ENCODE peak calls at places on chromosomes 7 and 10, in five cellular contexts. O, G, I, Q and Y are unnamed samples.

GRCh38 chr10:116785282-116785681 is 42.9 kb upstream of the HSPA12A start:
- DNase-seq in O (no peak), Q (no peak), I (no peak), G (no peak), Y (no peak)

GRCh38 chr10:58625070-58625469 is 112.4 kb downstream of the BICC1 start:
- DNase-seq in O (no peak), G (no peak), I (no peak), Q (peak), Y (peak)

GRCh38 chr7:95264225-95264927 is 60.0 kb downstream of the PON1 start:
- DNase-seq in I (no peak), G (peak), O (no peak), Q (no peak), Y (no peak)

GRCh38 chr7:188174-188573 is 4.2 kb upstream of the FAM20C start:
- DNase-seq in G (no peak), Q (no peak), O (no peak), I (no peak), Y (no peak)

GRCh38 chr7:77831953-77832352 is 33.4 kb downstream of the PHTF2 start:
- DNase-seq in O (no peak), G (no peak), I (no peak), Q (no peak), Y (no peak)

GRCh38 chr10:124035306-124035927 is 58.0 kb downstream of the CHST15 start:
- DNase-seq in O (no peak), G (no peak), I (no peak), Q (no peak), Y (no peak)

GRCh38 chr7:66140924-66141323 is 26.3 kb downstream of the CRCP start:
- DNase-seq in O (no peak), Q (peak), G (no peak), I (peak), Y (no peak)

GRCh38 chr7:105990726-105991465 is 27.8 kb downstream of the CDHR3 start:
- DNase-seq in I (peak), Q (no peak), O (no peak), G (no peak), Y (no peak)

GRCh38 chr7:84218681-84219080 is 24.1 kb upstream of the SEMA3A start:
- DNase-seq in G (no peak), O (no peak), I (no peak), Q (peak), Y (no peak)

GRCh38 chr7:102098986-102099385 is 187.7 kb upstream of the SH2B2 start:
- DNase-seq in O (no peak), I (no peak), G (no peak), Q (no peak), Y (no peak)

GRCh38 chr10:110610308-110610774 is 33.8 kb upstream of the RBM20 start:
- DNase-seq in O (no peak), Q (peak), G (peak), I (peak), Y (peak)

GRCh38 chr10:73590881-73591577 is at the start of gene USP54:
- DNase-seq in Q (peak), O (no peak), I (peak), G (no peak), Y (no peak)

GRCh38 chr7:100674441-100675407 is 1.2 kb downstream of the GNB2 start:
- DNase-seq in G (no peak), O (no peak), Q (peak), I (peak), Y (no peak)

GRCh38 chr10:101536800-101537199 is 51.3 kb downstream of the POLL start:
- DNase-seq in O (no peak), I (no peak), G (peak), Q (peak), Y (no peak)

GRCh38 chr10:71442859-71443570 is 46.3 kb downstream of the CDH23 start:
- DNase-seq in G (no peak), O (no peak), Q (no peak), I (no peak), Y (no peak)

GRCh38 chr7:94183289-94183749 is 179.2 kb upstream of the BET1 start:
- DNase-seq in Q (peak), G (peak), O (no peak), I (peak), Y (peak)

GRCh38 chr10:95508730-95509129 is 52.4 kb downstream of the SORBS1 start:
- DNase-seq in I (peak), Q (no peak), G (no peak), O (no peak), Y (no peak)

GRCh38 chr10:49023752-49024151 is 84.1 kb upstream of the LRRC18 start:
- DNase-seq in G (no peak), I (no peak), O (no peak), Q (no peak), Y (peak)

GRCh38 chr7:90624128-90624980 is 28.2 kb downstream of the CDK14 start:
- DNase-seq in G (no peak), Q (peak), I (no peak), O (no peak), Y (no peak)

GRCh38 chr10:17649836-17650235 is 5.9 kb downstream of the STAM start:
- DNase-seq in O (no peak), I (no peak), G (no peak), Q (peak), Y (no peak)

GRCh38 chr7:116211913-116212596 is 1.7 kb downstream of the TES start:
- DNase-seq in G (no peak), Q (no peak), O (no peak), I (no peak), Y (no peak)

GRCh38 chr7:136728945-136729344 is 139.5 kb upstream of the CHRM2 start:
- DNase-seq in O (no peak), Q (no peak), I (no peak), G (no peak), Y (no peak)

GRCh38 chr10:19097151-19097550 is 48.5 kb downstream of the MALRD1 start:
- DNase-seq in I (no peak), G (no peak), O (no peak), Q (no peak), Y (no peak)

GRCh38 chr10:132631348-132631735 is 93.8 kb downstream of the INPP5A start:
- DNase-seq in Q (no peak), I (peak), G (no peak), O (no peak), Y (no peak)

GRCh38 chr7:77455334-77455733 is 39.2 kb upstream of the GSAP start:
- DNase-seq in G (peak), I (peak), Q (peak), O (no peak), Y (peak)

GRCh38 chr10:6119423-6119822 is 30.6 kb downstream of the RBM17 start:
- DNase-seq in I (no peak), G (no peak), O (no peak), Q (no peak), Y (no peak)

GRCh38 chr10:1149793-1150637 is 93.8 kb downstream of the WDR37 start:
- DNase-seq in Q (no peak), G (no peak), O (no peak), I (peak), Y (no peak)

GRCh38 chr10:4663162-4663992 is 162.6 kb upstream of the AKR1E2 start:
- DNase-seq in G (peak), O (no peak), I (peak), Q (peak), Y (peak)

GRCh38 chr10:34674169-34674568 is 140.9 kb downstream of the PARD3 start:
- DNase-seq in I (no peak), Q (no peak), G (no peak), O (no peak), Y (no peak)

GRCh38 chr10:100341953-100342626 is 4.9 kb upstream of the SCD start:
- DNase-seq in Q (peak), I (peak), O (no peak), G (peak), Y (no peak)

GRCh38 chr7:95794917-95795515 is 22.7 kb downstream of the DYNC1I1 start:
- DNase-seq in Q (no peak), G (no peak), I (no peak), O (no peak), Y (no peak)

GRCh38 chr7:121012170-121012874 is 23.8 kb downstream of the CPED1 start:
- DNase-seq in G (no peak), I (no peak), Q (no peak), O (no peak), Y (no peak)

GRCh38 chr7:115441033-115441432 is 519.1 kb downstream of the MDFIC start:
- DNase-seq in O (no peak), G (no peak), I (no peak), Q (no peak), Y (no peak)

GRCh38 chr7:139095194-139095659 is 14.3 kb downstream of the ZC3HAV1 start:
- DNase-seq in G (no peak), Q (no peak), I (no peak), O (peak), Y (no peak)

GRCh38 chr7:26417911-26418413 is 126.3 kb downstream of the SNX10 start:
- DNase-seq in O (no peak), Q (no peak), G (no peak), I (no peak), Y (no peak)

GRCh38 chr10:63267414-63268138 is 134.4 kb downstream of the NRBF2 start:
- DNase-seq in Q (peak), G (peak), O (no peak), I (peak), Y (peak)

GRCh38 chr7:156155988-156156733 is 343.9 kb upstream of the SHH start:
- DNase-seq in O (no peak), G (no peak), I (no peak), Q (no peak), Y (no peak)

GRCh38 chr7:148394582-148394981 is 196.0 kb upstream of the C7orf33 start:
- DNase-seq in Q (no peak), O (no peak), G (no peak), I (no peak), Y (no peak)

GRCh38 chr7:72325561-72325960 is 86.6 kb downstream of the CALN1 start:
- DNase-seq in G (no peak), O (no peak), Q (no peak), I (no peak), Y (no peak)

GRCh38 chr7:70736715-70737460 is 395.1 kb upstream of the GALNT17 start:
- DNase-seq in G (peak), I (no peak), Q (peak), O (no peak), Y (peak)
- H3K4me3 ChIP-seq in G (peak), I (peak), Q (peak), O (no peak), Y (peak)

GRCh38 chr7:151485006-151485732 is 34.5 kb downstream of the RHEB start:
- DNase-seq in Q (peak), O (no peak), G (no peak), I (no peak), Y (peak)
- H3K27ac ChIP-seq in Q (no peak), O (peak), G (no peak), I (peak), Y (peak)

DNA sequence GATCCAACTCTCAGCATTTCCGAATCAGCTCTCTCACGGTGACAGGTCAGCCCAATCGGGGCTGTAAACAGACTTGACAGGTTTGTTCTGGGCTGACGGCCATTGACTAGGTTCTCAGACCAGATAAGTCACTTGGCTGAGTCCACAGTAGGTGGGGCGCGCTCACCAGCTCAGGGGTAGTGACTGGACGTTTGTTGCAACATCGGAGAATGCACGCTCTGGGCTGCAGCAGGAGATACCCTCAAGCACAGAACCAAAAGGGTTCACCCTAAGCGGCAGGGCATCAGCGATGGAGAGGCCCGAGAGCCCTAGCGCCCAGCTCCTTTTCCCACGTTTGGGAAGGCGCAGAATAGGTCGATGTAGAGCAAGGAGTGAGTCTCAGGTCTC is 1.8 kb downstream of the KLLN start:
- DNase-seq in O (no peak), Q (peak), I (peak), G (no peak), Y (peak)
- TF ChIP-seq CTCF in O (no peak), Q (peak), I (peak), G (no peak), Y (peak)

GRCh38 chr10:97338041-97338440 is 3.5 kb upstream of the FRAT2 start:
- DNase-seq in I (no peak), G (no peak), O (no peak), Q (no peak), Y (no peak)

GRCh38 chr10:97335995-97336394 is 1.5 kb upstream of the FRAT2 start:
- DNase-seq in G (no peak), O (no peak), I (no peak), Q (no peak), Y (no peak)

GRCh38 chr10:97335188-97335619 is 675 bp upstream of the FRAT2 start:
- DNase-seq in Q (no peak), O (no peak), G (no peak), I (no peak), Y (no peak)

GRCh38 chr10:97336446-97336845 is 1.9 kb upstream of the FRAT2 start:
- DNase-seq in O (no peak), Q (no peak), I (no peak), G (no peak), Y (no peak)

GRCh38 chr10:97336942-97337719 is 2.6 kb upstream of the FRAT2 start:
- DNase-seq in I (no peak), O (no peak), G (no peak), Q (peak), Y (no peak)
- H3K4me3 ChIP-seq in I (no peak), O (no peak), G (no peak), Q (no peak), Y (no peak)

GRCh38 chr7:125661006-125661405 is 731.4 kb upstream of the POT1 start:
- DNase-seq in Q (no peak), O (no peak), I (no peak), G (no peak), Y (no peak)

GRCh38 chr7:125663961-125664360 is 734.3 kb upstream of the POT1 start:
- DNase-seq in Q (no peak), O (no peak), I (no peak), G (no peak), Y (no peak)

DNA sequence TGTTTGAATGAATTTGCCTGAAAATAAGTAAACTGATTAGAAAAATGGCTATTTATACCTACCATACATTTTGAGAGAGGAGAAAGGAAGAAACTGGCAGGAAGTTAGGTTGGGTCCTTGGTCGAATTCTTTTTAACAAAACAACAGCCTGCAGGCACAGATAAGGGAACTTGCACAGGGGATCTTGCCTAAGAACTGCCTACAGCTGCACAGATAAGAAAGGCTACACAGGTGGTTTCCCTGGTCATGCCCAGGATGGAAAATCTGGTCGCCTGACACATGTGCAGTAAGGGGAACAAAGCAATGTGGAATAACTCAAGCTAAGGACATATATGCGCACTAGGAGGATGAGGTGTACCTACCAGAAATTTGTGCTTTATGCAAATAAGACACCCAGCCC is 732.1 kb upstream of the POT1 start:
- DNase-seq in Q (no peak), I (no peak), O (no peak), G (no peak), Y (no peak)
- H3K27ac ChIP-seq in Q (no peak), I (no peak), O (no peak), G (no peak), Y (no peak)